ENCODE peak calls at places on chromosomes 3 and 15, in seven cellular contexts. T is breast epithelium, P is uterus, I is heart left ventricle, M is body of pancreas, U is IMR-90, C is tibial nerve. J is an unnamed sample.

GRCh38 chr15:50906954-50907865 is 1.3 kb upstream of the AP4E1 start:
- DNase-seq in P (no peak), M (peak; percentile 16), C (no peak), U (peak; percentile 4), I (no peak), T (no peak), J (peak; percentile 52)

GRCh38 chr3:178090899-178091298 is 445.3 kb upstream of the KCNMB2 start:
- DNase-seq in M (no peak), C (no peak), I (no peak), P (no peak), T (no peak), U (no peak), J (no peak)

GRCh38 chr3:160661660-160662059 is 15.3 kb upstream of the ARL14 start:
- DNase-seq in M (no peak), C (no peak), P (no peak), I (no peak), U (peak; percentile 11), T (no peak), J (no peak)

GRCh38 chr3:37984051-37984450 is 6.5 kb upstream of the VILL start:
- DNase-seq in P (no peak), M (no peak), C (no peak), U (no peak), I (no peak), T (no peak), J (no peak)

GRCh38 chr3:37155782-37156181 is 18.6 kb downstream of the LRRFIP2 start:
- DNase-seq in C (no peak), U (no peak), I (no peak), T (no peak), P (no peak), M (no peak), J (no peak)

GRCh38 chr15:98425173-98425572 is 223.2 kb upstream of the IGF1R start:
- DNase-seq in M (no peak), U (no peak), P (no peak), I (no peak), T (no peak), C (no peak), J (no peak)

GRCh38 chr3:195150194-195151118 is 120.5 kb downstream of the XXYLT1 start:
- DNase-seq in U (peak; percentile 81), C (no peak), T (no peak), M (peak; percentile 77), P (peak; percentile 79), I (peak; percentile 82), J (peak; percentile 56)

GRCh38 chr3:32614956-32615355 is 44.3 kb upstream of the DYNC1LI1 start:
- DNase-seq in U (peak; percentile 93), I (no peak), T (no peak), P (no peak), C (no peak), M (no peak), J (no peak)

GRCh38 chr3:195911946-195912270 is 3.6 kb upstream of the TNK2 start:
- DNase-seq in C (no peak), I (no peak), T (peak; percentile 79), P (no peak), U (no peak), M (no peak), J (no peak)

GRCh38 chr3:192834428-192834827 is 83.2 kb downstream of the MB21D2 start:
- DNase-seq in U (no peak), P (no peak), M (no peak), C (no peak), T (no peak), I (no peak), J (no peak)

GRCh38 chr15:98874773-98875172 is 132.8 kb downstream of the PGPEP1L start:
- DNase-seq in I (no peak), C (peak; percentile 37), U (no peak), P (no peak), M (no peak), T (no peak), J (no peak)

GRCh38 chr15:25055356-25056068 is 100.7 kb downstream of the SNRPN start:
- DNase-seq in M (no peak), U (no peak), I (no peak), P (no peak), T (no peak), C (peak; percentile 2), J (no peak)

GRCh38 chr3:168951884-168952283 is 711.6 kb downstream of the MECOM start:
- DNase-seq in P (no peak), C (no peak), I (no peak), U (no peak), T (no peak), M (no peak), J (no peak)

GRCh38 chr15:89783111-89783860 is 7.2 kb downstream of the MESP2 start:
- DNase-seq in M (peak; percentile 36), P (no peak), I (no peak), T (no peak), C (no peak), U (peak; percentile 29), J (no peak)

GRCh38 chr3:50651875-50652529 is 22.7 kb upstream of the DOCK3 start:
- DNase-seq in T (no peak), I (no peak), M (no peak), C (no peak), P (no peak), U (no peak), J (no peak)

GRCh38 chr3:54228806-54229205 is 106.5 kb downstream of the CACNA2D3 start:
- DNase-seq in C (no peak), T (no peak), P (no peak), I (no peak), U (no peak), M (no peak), J (no peak)

GRCh38 chr3:155585384-155585783 is 159.5 kb downstream of the PLCH1 start:
- DNase-seq in C (no peak), P (no peak), M (no peak), U (no peak), T (no peak), I (no peak), J (no peak)

GRCh38 chr3:103169289-103169688 is 734.5 kb downstream of the ZPLD1 start:
- DNase-seq in T (no peak), P (no peak), I (no peak), C (no peak), U (no peak), M (no peak), J (no peak)

GRCh38 chr3:111903067-111903511 is 44.0 kb downstream of the PHLDB2 start:
- DNase-seq in C (no peak), U (peak; percentile 84), T (no peak), I (no peak), P (no peak), M (no peak), J (no peak)

GRCh38 chr3:181302960-181303359 is 313.4 kb upstream of the DNAJC19 start:
- DNase-seq in M (no peak), I (no peak), C (no peak), P (no peak), T (no peak), U (no peak), J (no peak)

GRCh38 chr15:100131321-100132224 is 210.2 kb downstream of the ADAMTS17 start:
- DNase-seq in C (no peak), T (no peak), M (peak; percentile 55), I (peak; percentile 73), P (no peak), U (peak; percentile 39), J (peak; percentile 67)

GRCh38 chr3:98522538-98523281 is at the start of gene CLDND1:
- DNase-seq in U (peak; percentile 96), M (peak; percentile 97), P (peak; percentile 97), I (peak; percentile 98), T (peak; percentile 97), C (peak; percentile 95), J (peak; percentile 99)
- TF ChIP-seq POLR2A in U (peak; percentile 90), M (peak; percentile 82), P (peak; percentile 92), I (no peak), T (peak; percentile 65), C (peak; percentile 93), J (peak; percentile 85)

GRCh38 chr3:106206165-106206564 is 337.4 kb upstream of the CBLB start:
- DNase-seq in C (no peak), U (peak; percentile 36), M (no peak), T (no peak), P (no peak), I (peak; percentile 15), J (no peak)
- H3K27ac ChIP-seq in C (no peak overlapping the region), U (no peak overlapping the region), M (no peak overlapping the region), T (peak overlapping the region; percentile 38), P (no peak overlapping the region), I (peak overlapping the region; percentile 69), J (no peak overlapping the region)

GRCh38 chr15:69758291-69758771 is 305.7 kb downstream of the RPLP1 start:
- DNase-seq in C (no peak), T (no peak), P (no peak), M (no peak), U (peak; percentile 21), I (no peak), J (no peak)

GRCh38 chr15:69758810-69759410 is 306.3 kb downstream of the RPLP1 start:
- DNase-seq in T (peak; percentile 25), P (no peak), I (peak; percentile 16), C (no peak), M (peak; percentile 59), U (peak; percentile 62), J (peak; percentile 28)

GRCh38 chr15:69760263-69760855 is 307.7 kb downstream of the RPLP1 start:
- DNase-seq in C (no peak), P (no peak), U (peak; percentile 60), T (no peak), M (peak; percentile 22), I (no peak), J (no peak)

GRCh38 chr15:69762373-69763148 is 309.9 kb downstream of the RPLP1 start:
- DNase-seq in C (no peak), U (no peak), I (no peak), P (no peak), M (no peak), T (no peak), J (no peak)

DNA sequence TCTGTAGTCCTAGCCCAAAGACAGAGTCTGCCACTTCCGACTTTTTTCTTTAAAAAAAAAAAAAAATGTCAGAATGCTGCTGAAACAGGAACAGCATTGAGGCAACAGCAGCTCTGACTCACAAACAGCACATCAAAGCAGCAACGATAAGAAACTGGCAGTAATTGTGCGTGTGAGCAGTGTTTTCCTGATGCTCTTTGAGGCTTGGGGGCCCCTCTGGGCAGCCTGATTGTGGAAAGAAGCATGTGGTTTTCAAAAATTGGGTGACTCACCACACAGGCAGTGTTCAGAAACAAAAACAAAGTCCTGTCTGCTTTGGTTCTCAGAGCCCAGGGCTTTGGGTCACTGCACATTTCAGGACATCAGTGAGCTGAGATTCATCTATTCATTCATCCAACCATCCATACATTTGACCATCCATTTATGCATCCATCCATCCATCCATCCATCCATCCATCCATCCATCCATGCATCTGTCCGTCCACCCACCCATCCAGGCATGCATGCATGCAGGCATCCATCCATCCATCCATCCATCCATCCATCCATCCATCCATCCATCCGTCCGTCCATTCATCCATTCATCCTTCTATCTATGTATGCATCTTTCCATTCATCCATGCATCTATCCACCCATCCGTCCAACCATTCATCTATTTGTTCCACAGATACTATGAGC is 308.4 kb downstream of the RPLP1 start:
- DNase-seq in P (peak; percentile 50), U (peak; percentile 99), I (peak; percentile 15), M (peak; percentile 78), C (peak; percentile 69), T (peak; percentile 25), J (no peak)
- TF ChIP-seq POLR2A in P (no peak), U (no peak), I (no peak), M (no peak), C (no peak), T (no peak), J (no peak)

DNA sequence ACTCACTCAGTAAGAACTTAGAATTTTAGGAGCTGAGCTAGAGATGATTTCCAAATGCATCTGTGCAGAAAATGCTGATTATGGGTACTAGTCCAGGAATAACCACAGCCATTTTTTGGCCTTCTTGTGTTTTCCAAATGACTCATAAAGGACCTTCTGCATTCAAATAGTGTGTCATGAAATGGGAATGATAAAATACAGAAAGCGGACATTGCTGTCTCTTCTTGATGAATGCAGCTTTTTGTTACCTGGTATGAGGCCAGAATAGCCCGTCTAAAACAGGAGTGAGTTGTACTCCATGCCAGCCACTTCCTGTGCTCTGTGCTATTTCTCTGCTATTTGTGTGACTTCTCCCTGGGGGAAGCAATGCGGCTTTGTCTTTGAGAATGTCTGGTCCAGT is 20.5 kb upstream of the FRMD5 start:
- DNase-seq in C (no peak), U (peak; percentile 90), I (no peak), T (no peak), M (no peak), P (no peak), J (no peak)
- H3K27ac ChIP-seq in C (no peak overlapping the region), U (no peak overlapping the region), I (no peak overlapping the region), T (no peak overlapping the region), M (no peak overlapping the region), P (no peak overlapping the region), J (no peak overlapping the region)

J was measured in right lobe of liver.